ENCODE peak calls at places on chromosomes 5 and 9, in five cellular contexts. E, C, O, X and I are unnamed samples.

GRCh38 chr9:113511856-113512761 is 48.6 kb downstream of the RGS3 start:
- DNase-seq in E (peak; percentile 33), C (no peak), O (peak; percentile 48), X (no peak), I (no peak)

GRCh38 chr9:97980479-97980803 is 2.7 kb upstream of the ANP32B start:
- DNase-seq in E (no peak), C (no peak), O (no peak), X (no peak), I (no peak)

GRCh38 chr5:133063965-133064364 is 12.2 kb downstream of the HSPA4 start:
- DNase-seq in E (no peak), C (no peak), O (peak; percentile 23), X (no peak), I (no peak)

GRCh38 chr9:134698111-134698510 is 56.5 kb downstream of the COL5A1 start:
- DNase-seq in E (no peak), C (no peak), O (peak; percentile 25), X (no peak), I (no peak)

GRCh38 chr5:107388111-107388861 is 282.5 kb downstream of the EFNA5 start:
- DNase-seq in E (no peak), C (no peak), O (peak; percentile 91), X (no peak), I (no peak)

GRCh38 chr5:166127766-166128565 is 2163.5 kb upstream of the WWC1 start:
- DNase-seq in E (no peak), C (no peak), O (no peak), X (no peak), I (no peak)

GRCh38 chr5:147388171-147388977 is 121.5 kb downstream of the DPYSL3 start:
- DNase-seq in E (no peak), C (no peak), O (no peak), X (no peak), I (no peak)

GRCh38 chr9:110076894-110077725 is 130.8 kb downstream of the C9orf152 start:
- DNase-seq in E (no peak), C (no peak), O (peak; percentile 84), X (no peak), I (no peak)

GRCh38 chr5:1737790-1738405 is 61.7 kb downstream of the MRPL36 start:
- DNase-seq in E (no peak), C (no peak), O (peak; percentile 43), X (peak; percentile 28), I (no peak)

GRCh38 chr9:127418037-127418471 is 6.1 kb upstream of the ZNF79 start:
- DNase-seq in E (peak; percentile 25), C (no peak), O (no peak), X (no peak), I (no peak)

GRCh38 chr9:91036826-91037510 is 235.3 kb downstream of the SYK start:
- DNase-seq in E (peak; percentile 41), C (peak; percentile 79), O (peak; percentile 93), X (peak; percentile 91), I (peak; percentile 26)

GRCh38 chr9:78115073-78115472 is 83.5 kb upstream of the GNAQ start:
- DNase-seq in E (no peak), C (no peak), O (peak; percentile 31), X (no peak), I (no peak)

GRCh38 chr5:64811050-64811640 is 42.4 kb downstream of the CWC27 start:
- DNase-seq in E (no peak), C (peak; percentile 25), O (peak; percentile 90), X (no peak), I (no peak)

GRCh38 chr5:140182075-140182709 is 7.2 kb downstream of the CYSTM1 start:
- DNase-seq in E (no peak), C (no peak), O (peak; percentile 63), X (no peak), I (no peak)

GRCh38 chr9:128473104-128473503 is 17.3 kb downstream of the ODF2 start:
- DNase-seq in E (no peak), C (no peak), O (peak; percentile 13), X (no peak), I (no peak)

GRCh38 chr9:134521817-134522501 is 119.6 kb upstream of the COL5A1 start:
- DNase-seq in E (no peak), C (no peak), O (no peak), X (peak; percentile 20), I (no peak)

GRCh38 chr9:108609227-108609894 is 246.4 kb downstream of the ACTL7B start:
- DNase-seq in E (no peak), C (no peak), O (peak; percentile 5), X (no peak), I (peak; percentile 32)

GRCh38 chr5:157564149-157564711 is 11.3 kb downstream of the ADAM19 start:
- DNase-seq in E (no peak), C (no peak), O (no peak), X (no peak), I (no peak)

GRCh38 chr5:52727568-52727967 is 60.1 kb upstream of the ITGA1 start:
- DNase-seq in E (no peak), C (no peak), O (peak; percentile 87), X (peak; percentile 44), I (no peak)

GRCh38 chr9:111832428-111832827 is 37.7 kb upstream of the SHOC1 start:
- DNase-seq in E (no peak), C (no peak), O (no peak), X (no peak), I (no peak)

GRCh38 chr5:61766141-61766540 is 434.1 kb downstream of the ZSWIM6 start:
- DNase-seq in E (no peak), C (peak; percentile 74), O (no peak), X (no peak), I (no peak)

GRCh38 chr9:130442746-130443455 is 1.9 kb upstream of the ASS1 start:
- DNase-seq in E (no peak), C (no peak), O (no peak), X (no peak), I (no peak)

GRCh38 chr5:121693864-121694263 is 157.8 kb upstream of the FTMT start:
- DNase-seq in E (no peak), C (no peak), O (peak; percentile 2), X (no peak), I (no peak)

GRCh38 chr9:87714819-87715218 is 11.1 kb upstream of the CTSL start:
- DNase-seq in E (no peak), C (no peak), O (peak; percentile 94), X (peak; percentile 66), I (no peak)

GRCh38 chr5:25862276-25862675 is 1176.1 kb downstream of the CDH9 start:
- DNase-seq in E (no peak), C (no peak), O (no peak), X (no peak), I (no peak)

GRCh38 chr5:147530801-147531389 is 21.0 kb upstream of the DPYSL3 start:
- DNase-seq in E (no peak), C (no peak), O (peak; percentile 93), X (no peak), I (no peak)

GRCh38 chr9:34084562-34084961 is 35.9 kb upstream of the UBAP2 start:
- DNase-seq in E (no peak), C (peak; percentile 15), O (no peak), X (no peak), I (no peak)

GRCh38 chr5:172113036-172113435 is 75.0 kb downstream of the STK10 start:
- DNase-seq in E (peak; percentile 54), C (no peak), O (no peak), X (no peak), I (no peak)

GRCh38 chr5:94911285-94911684 is 292.8 kb downstream of the SLF1 start:
- DNase-seq in E (no peak), C (no peak), O (no peak), X (no peak), I (no peak)

GRCh38 chr5:45484781-45485180 is 211.4 kb downstream of the HCN1 start:
- DNase-seq in E (no peak), C (peak; percentile 49), O (no peak), X (no peak), I (no peak)

GRCh38 chr9:120927125-120928014 is 774 bp upstream of the TRAF1 start:
- DNase-seq in E (no peak), C (no peak), O (no peak), X (no peak), I (no peak)

GRCh38 chr5:159525117-159525516 is 194.8 kb upstream of the IL12B start:
- DNase-seq in E (no peak), C (no peak), O (no peak), X (no peak), I (no peak)

GRCh38 chr5:98789029-98789428 is 15.6 kb downstream of the RGMB start:
- DNase-seq in E (no peak), C (no peak), O (no peak), X (no peak), I (no peak)

GRCh38 chr5:141330299-141331080 is at the start of gene PCDHGA1:
- DNase-seq in E (no peak), C (no peak), O (peak; percentile 75), X (no peak), I (no peak)

GRCh38 chr5:36878421-36879088 is 2.0 kb downstream of the NIPBL start:
- DNase-seq in E (no peak), C (peak; percentile 43), O (peak; percentile 54), X (no peak), I (no peak)

GRCh38 chr9:88256216-88256615 is 117.9 kb upstream of the SPATA31C2 start:
- DNase-seq in E (no peak), C (no peak), O (no peak), X (no peak), I (no peak)

GRCh38 chr5:14453486-14453885 is 128.1 kb upstream of the OTULINL start:
- DNase-seq in E (no peak), C (no peak), O (no peak), X (no peak), I (no peak)

GRCh38 chr9:22050924-22051323 is 41.8 kb upstream of the CDKN2B start:
- DNase-seq in E (no peak), C (no peak), O (no peak), X (no peak), I (no peak)